ENCODE peak calls at places on chromosomes 6 and 20, in four cellular contexts. L is DMS153, A is lower leg skin, R is fibroblast of the conjunctiva. E is an unnamed sample.

GRCh38 chr20:43642548-43642947 is 24.4 kb upstream of the MYBL2 start:
- DNase-seq in L (no peak), R (no peak), A (no peak), E (no peak)

GRCh38 chr6:135675862-135676261 is 175.6 kb upstream of the PDE7B start:
- DNase-seq in L (no peak), A (peak), R (no peak), E (no peak)

GRCh38 chr6:101401792-101402617 is 8.5 kb downstream of the GRIK2 start:
- DNase-seq in R (no peak), L (peak), A (no peak), E (no peak)

GRCh38 chr20:11274137-11274536 is 600.3 kb upstream of the JAG1 start:
- DNase-seq in L (peak), R (peak), A (no peak), E (no peak)

GRCh38 chr20:51193066-51193772 is 170.3 kb upstream of the KCNG1 start:
- DNase-seq in L (no peak), R (no peak), A (no peak), E (no peak)

GRCh38 chr6:105993769-105994521 is 92.2 kb upstream of the PRDM1 start:
- DNase-seq in L (no peak), R (no peak), A (peak), E (no peak)

GRCh38 chr20:24917056-24917455 is 32.0 kb upstream of the CST7 start:
- DNase-seq in R (no peak), L (no peak), A (peak), E (no peak)

GRCh38 chr6:95768539-95768938 is 191.2 kb downstream of the MANEA start:
- DNase-seq in L (no peak), R (no peak), A (no peak), E (no peak)

GRCh38 chr6:125008261-125008671 is 46.0 kb downstream of the RNF217 start:
- DNase-seq in L (no peak), A (no peak), R (no peak), E (no peak)

GRCh38 chr6:81697564-81697963 is 54.9 kb downstream of the TENT5A start:
- DNase-seq in A (no peak), L (no peak), R (peak), E (no peak)

GRCh38 chr20:10369723-10370090 is 64.3 kb downstream of the MKKS start:
- DNase-seq in L (no peak), A (peak), R (no peak), E (no peak)

GRCh38 chr6:37429352-37429750 is 3.7 kb upstream of the CMTR1 start:
- DNase-seq in A (no peak), R (no peak), L (no peak), E (no peak)

GRCh38 chr6:44470106-44470446 is 82.6 kb downstream of the CDC5L start:
- DNase-seq in A (no peak), R (no peak), L (peak), E (no peak)

GRCh38 chr20:4230651-4231050 is 215.3 kb upstream of the RNF24 start:
- DNase-seq in R (no peak), A (no peak), L (no peak), E (no peak)

GRCh38 chr6:26305097-26305841 is 59.7 kb upstream of the BTN3A2 start:
- DNase-seq in R (peak), L (no peak), A (no peak), E (no peak)

GRCh38 chr6:30743099-30744053 is 889 bp upstream of the FLOT1 start:
- DNase-seq in L (no peak), A (no peak), R (no peak), E (no peak)

GRCh38 chr6:35643162-35643535 is 45.6 kb downstream of the FKBP5 start:
- DNase-seq in A (no peak), R (no peak), L (no peak), E (no peak)

GRCh38 chr6:85078071-85078470 is 313.7 kb upstream of the TBX18 start:
- DNase-seq in L (no peak), A (no peak), R (peak), E (no peak)